ENCODE peak calls at places on chromosomes 5 and 9, in four cellular contexts. V is adipocyte, I is heart right ventricle, A is left ventricle myocardium inferior. G is an unnamed sample. For H3K36me3, the result is how much of the 10 kb centered on the place peaks cover.

GRCh38 chr5:125198270-125198974 is 452.0 kb upstream of the ZNF608 start:
- DNase-seq in A (peak), V (peak), I (peak), G (peak)

GRCh38 chr9:920927-921326 is 55.5 kb upstream of the DMRT3 start:
- DNase-seq in V (no peak), A (no peak), I (no peak), G (no peak)

GRCh38 chr5:115069087-115069968 is 100.4 kb downstream of the TRIM36 start:
- DNase-seq in V (peak), A (no peak), I (peak), G (peak)

GRCh38 chr5:133992429-133993151 is 12.2 kb downstream of the VDAC1 start:
- DNase-seq in A (peak), V (no peak), I (peak), G (no peak)

GRCh38 chr9:88952976-88953375 is 38.3 kb upstream of the S1PR3 start:
- DNase-seq in A (no peak), I (no peak), V (no peak), G (no peak)

GRCh38 chr5:169786219-169786618 is 149.1 kb downstream of the DOCK2 start:
- DNase-seq in V (no peak), A (no peak), I (no peak), G (peak)

GRCh38 chr5:50440651-50441478 is at the start of gene EMB:
- DNase-seq in I (peak), V (no peak), A (peak), G (peak)

GRCh38 chr9:70229579-70229978 is 29.2 kb upstream of the SMC5 start:
- DNase-seq in I (no peak), V (peak), A (no peak), G (no peak)

GRCh38 chr9:942805-943580 is 33.5 kb upstream of the DMRT3 start:
- DNase-seq in I (no peak), A (no peak), V (no peak), G (no peak)

GRCh38 chr5:2754621-2755370 is 3.3 kb upstream of the IRX2 start:
- DNase-seq in A (no peak), V (no peak), I (no peak), G (no peak)

GRCh38 chr9:95023217-95024003 is 294.1 kb downstream of the FANCC start:
- DNase-seq in V (peak), A (peak), I (peak), G (peak)

GRCh38 chr5:71948206-71948605 is 159.1 kb upstream of the MAP1B start:
- DNase-seq in A (no peak), V (no peak), I (no peak), G (no peak)

GRCh38 chr5:151378616-151379015 is 31.3 kb upstream of the SLC36A2 start:
- DNase-seq in A (no peak), I (no peak), V (no peak), G (no peak)

GRCh38 chr5:24208540-24209141 is 436.1 kb downstream of the CDH10 start:
- DNase-seq in A (no peak), I (no peak), V (no peak), G (no peak)

GRCh38 chr9:92980085-92980745 is 32.9 kb downstream of the FGD3 start:
- DNase-seq in I (no peak), A (no peak), V (no peak), G (peak)
- H3K4me3 ChIP-seq in I (no peak), A (no peak), V (no peak), G (no peak)

GRCh38 chr5:885529-885928 is 7.1 kb downstream of the BRD9 start:
- DNase-seq in I (peak), V (no peak), A (peak), G (no peak)

GRCh38 chr5:887947-888640 is 4.5 kb downstream of the BRD9 start:
- DNase-seq in V (peak), A (no peak), I (no peak), G (no peak)

GRCh38 chr5:886051-886450 is 6.5 kb downstream of the BRD9 start:
- DNase-seq in A (no peak), V (no peak), I (no peak), G (no peak)

GRCh38 chr5:885127-885442 is 7.5 kb downstream of the BRD9 start:
- DNase-seq in V (no peak), I (no peak), A (no peak), G (no peak)

GRCh38 chr5:886716-887325 is 5.8 kb downstream of the BRD9 start:
- DNase-seq in A (no peak), I (no peak), V (no peak), G (no peak)
- H3K36me3 ChIP-seq in A (half or more), I (half or more), V (half or more), G (half or more)

GRCh38 chr5:77389746-77390145 is 102.4 kb downstream of the WDR41 start:
- DNase-seq in V (no peak), A (no peak), I (no peak), G (no peak)

GRCh38 chr5:77390222-77390621 is 101.9 kb downstream of the WDR41 start:
- DNase-seq in V (no peak), I (no peak), A (no peak), G (no peak)

GRCh38 chr5:77394064-77394716 is 97.9 kb downstream of the WDR41 start:
- DNase-seq in V (no peak), I (no peak), A (no peak), G (no peak)

GRCh38 chr5:77390795-77391194 is 101.3 kb downstream of the WDR41 start:
- DNase-seq in I (no peak), A (no peak), V (no peak), G (peak)

GRCh38 chr5:77391240-77391765 is 100.8 kb downstream of the WDR41 start:
- DNase-seq in A (no peak), V (no peak), I (no peak), G (no peak)
- H3K4me3 ChIP-seq in A (no peak), V (peak), I (no peak), G (no peak)

DNA sequence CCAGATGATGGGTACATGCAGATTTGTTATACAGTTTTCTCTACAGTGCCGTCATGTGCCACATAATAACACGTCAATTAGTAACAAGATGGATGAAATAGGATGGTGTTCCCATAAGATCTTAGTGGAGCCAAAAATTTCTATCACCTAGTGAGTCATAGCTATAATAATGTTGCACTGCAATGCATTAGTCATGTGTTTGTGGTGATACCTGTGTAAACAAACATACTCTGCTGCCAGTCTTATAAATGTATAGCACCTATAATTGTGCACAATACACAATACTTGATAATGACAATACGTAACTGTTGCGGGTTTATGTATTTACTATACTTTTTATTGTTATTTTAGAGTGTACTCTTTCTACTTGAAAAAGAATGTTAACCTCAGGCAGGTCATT is 865.4 kb downstream of the MAT2B start:
- DNase-seq in A (no peak), I (no peak), V (no peak), G (no peak)
- H3K36me3 ChIP-seq in A (under half), I (under half), V (under half), G (half or more)